ENCODE peak calls at places on chromosomes 12 and 14, in four cellular contexts. One of them, this sample, is unnamed.

GRCh38 chr12:109875572-109876131 is 4.7 kb downstream of the GLTP start:
- DNase-seq in AG04450: no peak
- DNase-seq in PC-3: peak; percentile 76
- DNase-seq in GM23338: no peak
- DNase-seq in this sample: no peak

GRCh38 chr14:35292770-35293561 is 784 bp downstream of the PSMA6 start:
- DNase-seq in AG04450: no peak
- DNase-seq in PC-3: no peak
- DNase-seq in GM23338: no peak
- DNase-seq in this sample: no peak

GRCh38 chr14:55553791-55554190 is 26.2 kb upstream of the KTN1 start:
- DNase-seq in AG04450: no peak
- DNase-seq in PC-3: peak; percentile 85
- DNase-seq in GM23338: no peak
- DNase-seq in this sample: peak; percentile 83

GRCh38 chr12:53255993-53256392 is 12.1 kb upstream of the ESPL1 start:
- DNase-seq in AG04450: no peak
- DNase-seq in PC-3: no peak
- DNase-seq in GM23338: no peak
- DNase-seq in this sample: no peak

GRCh38 chr12:48999371-49000131 is at the start of gene DDN:
- DNase-seq in AG04450: no peak
- DNase-seq in PC-3: peak; percentile 62
- DNase-seq in GM23338: peak; percentile 52
- DNase-seq in this sample: no peak

GRCh38 chr12:52230364-52231281 is 2.4 kb upstream of the KRT7 start:
- DNase-seq in AG04450: no peak
- DNase-seq in PC-3: peak; percentile 95
- DNase-seq in GM23338: peak; percentile 56
- DNase-seq in this sample: peak; percentile 90

GRCh38 chr12:39878753-39879152 is 227.1 kb downstream of the SLC2A13 start:
- DNase-seq in AG04450: no peak
- DNase-seq in PC-3: no peak
- DNase-seq in GM23338: peak; percentile 32
- DNase-seq in this sample: no peak

GRCh38 chr14:93870377-93870776 is 56.8 kb upstream of the FAM181A start:
- DNase-seq in AG04450: no peak
- DNase-seq in PC-3: no peak
- DNase-seq in GM23338: no peak
- DNase-seq in this sample: no peak

GRCh38 chr14:76514599-76514998 is 138.7 kb downstream of the ESRRB start:
- DNase-seq in AG04450: no peak
- DNase-seq in PC-3: peak; percentile 40
- DNase-seq in GM23338: no peak
- DNase-seq in this sample: no peak

GRCh38 chr12:116916714-116917114 is 6.0 kb downstream of the FBXW8 start:
- DNase-seq in AG04450: peak; percentile 65
- DNase-seq in PC-3: peak; percentile 90
- DNase-seq in GM23338: peak; percentile 26
- DNase-seq in this sample: peak; percentile 94

GRCh38 chr12:64595863-64596793 is 14.2 kb upstream of the RASSF3 start:
- DNase-seq in AG04450: no peak
- DNase-seq in PC-3: no peak
- DNase-seq in GM23338: no peak
- DNase-seq in this sample: no peak

GRCh38 chr12:26097046-26097878 is 27.6 kb downstream of the BHLHE41 start:
- DNase-seq in AG04450: peak; percentile 58
- DNase-seq in PC-3: peak; percentile 93
- DNase-seq in GM23338: peak; percentile 84
- DNase-seq in this sample: peak; percentile 60

GRCh38 chr12:12505544-12506501 is 56.8 kb downstream of the DUSP16 start:
- DNase-seq in AG04450: peak; percentile 8
- DNase-seq in PC-3: no peak
- DNase-seq in GM23338: no peak
- DNase-seq in this sample: no peak

GRCh38 chr12:125132698-125133400 is 67.6 kb downstream of the AACS start:
- DNase-seq in AG04450: no peak
- DNase-seq in PC-3: no peak
- DNase-seq in GM23338: no peak
- DNase-seq in this sample: no peak

GRCh38 chr14:34593740-34594375 is 36.1 kb downstream of the SNX6 start:
- DNase-seq in AG04450: no peak
- DNase-seq in PC-3: no peak
- DNase-seq in GM23338: no peak
- DNase-seq in this sample: no peak

GRCh38 chr12:6070472-6071257 is 53.8 kb downstream of the VWF start:
- DNase-seq in AG04450: no peak
- DNase-seq in PC-3: no peak
- DNase-seq in GM23338: no peak
- DNase-seq in this sample: no peak

GRCh38 chr14:64091217-64091616 is 203.0 kb downstream of the ESR2 start:
- DNase-seq in AG04450: no peak
- DNase-seq in PC-3: no peak
- DNase-seq in GM23338: no peak
- DNase-seq in this sample: no peak